ENCODE peak calls at places on chromosomes 7 and 10, in eight cellular contexts. L is A549, S is adrenal gland, N is gastrocnemius medialis, F is endothelial cell of umbilical vein, D is stomach, R is transverse colon, Y is ovary. C is an unnamed sample.

GRCh38 chr10:87860156-87860795 is 3.1 kb downstream of the KLLN start:
- DNase-seq in L (peak), S (no peak), N (peak), F (peak), D (no peak), R (no peak), Y (no peak), C (no peak)

GRCh38 chr7:2612445-2613112 is 19.2 kb upstream of the TTYH3 start:
- DNase-seq in L (no peak), S (no peak), N (no peak), F (no peak), D (peak), R (peak), Y (no peak), C (no peak)

GRCh38 chr7:74025745-74026144 is 2.2 kb upstream of the ELN start:
- DNase-seq in L (no peak), S (no peak), N (no peak), F (no peak), D (no peak), R (no peak), Y (no peak), C (no peak)

GRCh38 chr7:158366346-158366745 is 221.3 kb downstream of the PTPRN2 start:
- DNase-seq in L (no peak), S (no peak), N (no peak), F (no peak), D (no peak), R (no peak), Y (no peak), C (no peak)

GRCh38 chr7:140008755-140009610 is 53.8 kb downstream of the PARP12 start:
- DNase-seq in L (no peak), S (no peak), N (no peak), F (no peak), D (peak), R (no peak), Y (no peak), C (peak)

GRCh38 chr7:132148876-132149275 is 427.4 kb downstream of the PLXNA4 start:
- DNase-seq in L (no peak), S (no peak), N (no peak), F (no peak), D (no peak), R (no peak), Y (no peak), C (no peak)

GRCh38 chr10:132101529-132101928 is 35.8 kb downstream of the JAKMIP3 start:
- DNase-seq in L (no peak), S (no peak), N (no peak), F (no peak), D (peak), R (no peak), Y (no peak), C (no peak)

GRCh38 chr7:44379366-44380178 is 54.2 kb upstream of the CAMK2B start:
- DNase-seq in L (no peak), S (no peak), N (no peak), F (no peak), D (no peak), R (no peak), Y (no peak), C (no peak)

GRCh38 chr7:132433286-132433685 is 143.0 kb downstream of the PLXNA4 start:
- DNase-seq in L (no peak), S (no peak), N (no peak), F (no peak), D (no peak), R (no peak), Y (no peak), C (no peak)

GRCh38 chr7:42876182-42877068 is 35.4 kb downstream of the C7orf25 start:
- DNase-seq in L (peak), S (peak), N (no peak), F (peak), D (peak), R (peak), Y (peak), C (no peak)

GRCh38 chr7:114789942-114790341 is 132.0 kb upstream of the MDFIC start:
- DNase-seq in L (no peak), S (no peak), N (no peak), F (peak), D (no peak), R (no peak), Y (no peak), C (no peak)

GRCh38 chr7:131521651-131522163 is 34.7 kb downstream of the PODXL start:
- DNase-seq in L (peak), S (peak), N (peak), F (peak), D (peak), R (peak), Y (peak), C (peak)

GRCh38 chr10:80477813-80478212 is 23.7 kb downstream of the TSPAN14 start:
- DNase-seq in L (peak), S (no peak), N (no peak), F (peak), D (no peak), R (no peak), Y (no peak), C (no peak)

GRCh38 chr7:6154542-6155404 is 117.7 kb downstream of the CYTH3 start:
- DNase-seq in L (no peak), S (no peak), N (no peak), F (no peak), D (no peak), R (no peak), Y (no peak), C (no peak)

GRCh38 chr10:113207924-113208323 is 257.9 kb downstream of the TCF7L2 start:
- DNase-seq in L (no peak), S (no peak), N (no peak), F (no peak), D (no peak), R (no peak), Y (no peak), C (no peak)

GRCh38 chr10:114767589-114768393 is 53.8 kb upstream of the FHIP2A start:
- DNase-seq in L (no peak), S (peak), N (no peak), F (no peak), D (peak), R (peak), Y (peak), C (peak)

GRCh38 chr7:131507592-131508331 is 48.7 kb downstream of the PODXL start:
- DNase-seq in L (peak), S (peak), N (peak), F (peak), D (peak), R (peak), Y (peak), C (peak)

GRCh38 chr7:144384555-144385245 is 18.8 kb downstream of the NOBOX start:
- DNase-seq in L (peak), S (no peak), N (no peak), F (no peak), D (no peak), R (peak), Y (no peak), C (no peak)

GRCh38 chr7:144386741-144387140 is 16.8 kb downstream of the NOBOX start:
- DNase-seq in L (no peak), S (no peak), N (no peak), F (no peak), D (no peak), R (no peak), Y (no peak), C (no peak)

GRCh38 chr7:144379791-144380384 is 23.6 kb downstream of the NOBOX start:
- DNase-seq in L (no peak), S (no peak), N (no peak), F (no peak), D (no peak), R (no peak), Y (no peak), C (no peak)

GRCh38 chr7:144388950-144389349 is 14.5 kb downstream of the NOBOX start:
- DNase-seq in L (no peak), S (no peak), N (no peak), F (no peak), D (no peak), R (no peak), Y (no peak), C (no peak)

GRCh38 chr7:144384071-144384470 is 19.4 kb downstream of the NOBOX start:
- DNase-seq in L (peak), S (no peak), N (no peak), F (no peak), D (no peak), R (peak), Y (no peak), C (no peak)
- TF ChIP-seq CTCF in L (no peak), S (no peak), N (no peak), F (no peak), D (no peak), R (no peak), Y (no peak), C (no peak)

DNA sequence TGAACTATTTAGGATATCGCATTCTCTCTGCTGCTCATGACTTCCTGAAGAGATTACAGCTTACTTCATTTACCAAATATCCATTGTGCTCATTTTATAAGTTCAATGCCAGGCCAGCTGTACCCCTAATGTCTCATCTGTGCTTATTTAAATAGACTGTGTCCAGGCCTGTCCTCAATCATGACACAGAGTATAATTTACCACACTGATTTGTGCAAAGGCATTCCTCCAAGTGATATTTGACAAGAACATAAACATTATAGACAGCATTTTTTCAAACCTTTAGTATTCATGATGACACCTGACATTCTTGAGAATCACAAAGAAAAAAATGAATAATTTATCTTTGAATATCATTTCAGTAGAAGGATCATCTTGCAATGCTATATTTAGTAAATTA is 260.1 kb upstream of the SEMA3D start:
- DNase-seq in L (no peak), S (no peak), N (no peak), F (no peak), D (no peak), R (no peak), Y (no peak), C (no peak)
- H3K27ac ChIP-seq in L (no peak), S (no peak), N (no peak), F (no peak), D (no peak), R (no peak), Y (no peak), C (no peak)

GRCh38 chr10:24722676-24723385 is 856 bp downstream of the ARHGAP21 start:
- DNase-seq in L (peak), S (peak), N (peak), F (peak), D (peak), R (peak), Y (peak), C (no peak)
- TF ChIP-seq POLR2A in L (peak), S (peak), N (peak), F (no peak), D (no peak), R (peak), Y (no peak), C (peak)

GRCh38 chr10:6211341-6212265 is 8.9 kb downstream of the PFKFB3 start:
- DNase-seq in L (peak), S (no peak), N (peak), F (no peak), D (no peak), R (no peak), Y (peak), C (no peak)
- TF ChIP-seq CTCF in L (no peak), S (no peak), N (no peak), F (no peak), D (no peak), R (no peak), Y (no peak), C (no peak)

GRCh38 chr10:42932735-42933453 is 144.0 kb upstream of the RET start:
- DNase-seq in L (no peak), S (no peak), N (no peak), F (no peak), D (no peak), R (no peak), Y (no peak), C (no peak)
- H3K27ac ChIP-seq in L (no peak), S (no peak), N (no peak), F (no peak), D (no peak), R (no peak), Y (no peak), C (no peak)

GRCh38 chr7:80253237-80253636 is 118.6 kb downstream of the GNAI1 start:
- DNase-seq in L (no peak), S (no peak), N (no peak), F (no peak), D (no peak), R (no peak), Y (no peak), C (no peak)

GRCh38 chr7:80253653-80254052 is 119.0 kb downstream of the GNAI1 start:
- DNase-seq in L (no peak), S (no peak), N (no peak), F (no peak), D (no peak), R (no peak), Y (no peak), C (no peak)

GRCh38 chr7:80249619-80250305 is 115.1 kb downstream of the GNAI1 start:
- DNase-seq in L (no peak), S (no peak), N (no peak), F (no peak), D (no peak), R (no peak), Y (no peak), C (no peak)

GRCh38 chr7:80257751-80258150 is 123.1 kb downstream of the GNAI1 start:
- DNase-seq in L (no peak), S (no peak), N (no peak), F (no peak), D (no peak), R (no peak), Y (no peak), C (no peak)

GRCh38 chr7:80255656-80256055 is 121.0 kb downstream of the GNAI1 start:
- DNase-seq in L (no peak), S (no peak), N (no peak), F (no peak), D (no peak), R (no peak), Y (no peak), C (no peak)
- TF ChIP-seq POLR2A in L (no peak), S (no peak), N (no peak), F (no peak), D (no peak), R (no peak), Y (no peak), C (no peak)

GRCh38 chr10:6927001-6927400 is 346.9 kb upstream of the PRKCQ start:
- DNase-seq in L (no peak), S (no peak), N (no peak), F (no peak), D (no peak), R (no peak), Y (no peak), C (no peak)
- TF ChIP-seq CTCF in L (no peak), S (no peak), N (no peak), F (no peak), D (no peak), R (no peak), Y (no peak), C (no peak)

GRCh38 chr10:9608592-9608991 is 1409.1 kb upstream of the CELF2 start:
- DNase-seq in L (no peak), S (no peak), N (no peak), F (peak), D (no peak), R (no peak), Y (no peak), C (no peak)
- H3K27ac ChIP-seq in L (no peak), S (no peak), N (no peak), F (no peak), D (no peak), R (no peak), Y (no peak), C (no peak)

C was measured in right lobe of liver.